ENCODE peak calls at places on chromosomes 2 and 18, in ten cellular contexts. K is aorta, L is brain microvascular endothelial cell, R is lower lobe of right lung, I is PC-9, P is Karpas-422, N is psoas muscle, U is tibial nerve, B is small intestine, C is prostate gland. X is an unnamed sample.

GRCh38 chr2:152440049-152440448 is 105.1 kb downstream of the FMNL2 start:
- DNase-seq in L (no peak), K (no peak), N (no peak), U (no peak), B (no peak), R (no peak), I (no peak), C (no peak), P (no peak), X (no peak)

GRCh38 chr18:3104190-3105054 is 91.5 kb upstream of the LPIN2 start:
- DNase-seq in P (no peak), B (no peak), K (no peak), L (no peak), N (no peak), I (no peak), U (no peak), R (no peak), C (no peak), X (no peak)

GRCh38 chr2:35035883-35036282 is 1319.7 kb upstream of the CRIM1 start:
- DNase-seq in P (no peak), C (no peak), R (no peak), L (no peak), I (no peak), K (no peak), B (no peak), N (no peak), U (no peak), X (no peak)

GRCh38 chr2:8761529-8762164 is 75.8 kb downstream of the KIDINS220 start:
- DNase-seq in K (no peak), U (no peak), B (peak), C (no peak), R (no peak), I (no peak), N (no peak), L (peak), P (peak), X (no peak)

GRCh38 chr2:4338345-4338744 is 635.0 kb downstream of the DCDC2C start:
- DNase-seq in I (no peak), C (no peak), K (no peak), N (no peak), L (no peak), B (no peak), U (no peak), R (no peak), P (no peak), X (no peak)

GRCh38 chr2:117771969-117772630 is 42.4 kb upstream of the DDX18 start:
- DNase-seq in I (no peak), C (no peak), K (no peak), P (peak), N (no peak), L (no peak), R (no peak), U (no peak), B (peak), X (no peak)

GRCh38 chr18:48862116-48862515 is 88.6 kb downstream of the SMAD7 start:
- DNase-seq in P (no peak), I (no peak), N (no peak), U (no peak), L (peak), K (no peak), B (no peak), C (no peak), R (peak), X (no peak)

GRCh38 chr2:69720404-69720803 is 21.5 kb upstream of the ANXA4 start:
- DNase-seq in K (no peak), L (no peak), R (no peak), N (no peak), I (no peak), P (peak), B (no peak), U (no peak), C (no peak), X (no peak)

GRCh38 chr2:26861610-26862224 is 13.8 kb downstream of the DPYSL5 start:
- DNase-seq in R (no peak), K (no peak), P (no peak), B (no peak), U (no peak), I (no peak), N (no peak), C (no peak), L (no peak), X (no peak)

GRCh38 chr2:233422649-233423435 is 68.5 kb downstream of the DGKD start:
- DNase-seq in B (peak), L (no peak), R (no peak), C (no peak), K (no peak), N (no peak), P (no peak), I (no peak), U (no peak), X (no peak)

GRCh38 chr2:156057647-156058046 is 274.9 kb downstream of the NR4A2 start:
- DNase-seq in B (no peak), R (no peak), P (no peak), K (no peak), N (no peak), U (no peak), I (no peak), C (no peak), L (no peak), X (no peak)

GRCh38 chr18:59897321-59897954 is 2.4 kb upstream of the PMAIP1 start:
- DNase-seq in B (no peak), N (no peak), K (no peak), R (no peak), P (no peak), C (no peak), U (no peak), I (no peak), L (no peak), X (no peak)

DNA sequence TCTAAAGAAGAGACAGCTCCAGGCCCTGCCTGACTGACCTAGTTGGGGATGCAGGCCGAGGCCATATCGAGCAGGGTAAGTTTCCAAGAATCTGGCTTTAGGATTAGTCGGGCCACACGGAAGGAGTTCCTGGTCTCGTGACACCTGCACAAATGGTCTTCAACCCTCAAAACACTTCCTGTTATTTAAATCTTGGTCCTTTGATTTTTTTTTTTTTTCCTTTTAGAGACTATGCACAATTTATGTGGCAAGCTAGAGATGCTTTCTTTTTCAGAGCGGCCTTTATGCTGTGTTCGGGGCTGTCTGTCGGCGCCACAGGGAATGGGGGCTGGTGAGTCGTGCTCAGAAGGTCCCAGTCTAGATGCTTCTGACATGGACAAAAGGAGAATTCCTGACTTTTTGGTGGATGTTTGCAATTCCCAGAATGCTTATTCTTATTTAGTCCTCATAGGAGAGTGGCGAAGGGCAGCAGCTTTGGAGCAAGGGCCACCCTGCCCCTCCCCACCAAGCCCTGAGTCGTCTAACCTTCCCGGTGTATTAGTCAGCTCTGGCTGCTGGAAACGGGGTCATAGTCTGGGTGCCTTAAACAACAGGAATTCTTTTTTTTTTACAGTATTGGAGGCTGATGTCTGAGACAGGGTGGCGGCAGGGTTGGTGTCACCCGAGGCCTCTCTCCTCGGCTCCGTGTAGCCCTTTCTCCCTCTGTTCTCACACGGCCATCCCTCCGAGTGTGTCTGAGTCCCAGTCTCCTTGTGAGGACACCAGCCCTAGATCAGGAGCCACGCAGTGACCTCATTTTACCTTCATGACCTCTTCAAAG is 27.4 kb downstream of the HPCAL1 start:
- DNase-seq in P (no peak), U (no peak), B (peak), I (peak), K (no peak), N (no peak), L (peak), R (no peak), C (no peak), X (peak)
- H3K27ac ChIP-seq in P (no peak), U (no peak), B (peak), I (peak), K (no peak), N (no peak), L (peak), R (peak), C (no peak), X (peak)

GRCh38 chr2:225454412-225454811 is 54.9 kb downstream of the NYAP2 start:
- DNase-seq in B (no peak), K (no peak), R (no peak), N (no peak), C (no peak), P (no peak), I (no peak), L (no peak), U (no peak), X (no peak)

GRCh38 chr2:225452677-225453076 is 53.2 kb downstream of the NYAP2 start:
- DNase-seq in I (no peak), N (no peak), C (no peak), U (no peak), R (no peak), B (no peak), K (no peak), P (no peak), L (no peak), X (no peak)

GRCh38 chr2:225458431-225459117 is 59.1 kb downstream of the NYAP2 start:
- DNase-seq in I (no peak), P (no peak), U (no peak), L (no peak), N (no peak), B (no peak), R (no peak), K (no peak), C (no peak), X (no peak)

GRCh38 chr2:225456619-225457260 is 57.2 kb downstream of the NYAP2 start:
- DNase-seq in I (no peak), N (no peak), K (no peak), U (no peak), P (no peak), R (no peak), C (no peak), B (no peak), L (no peak), X (no peak)

GRCh38 chr2:225457462-225457861 is 58.0 kb downstream of the NYAP2 start:
- DNase-seq in U (no peak), P (no peak), B (peak), N (no peak), R (no peak), L (no peak), I (no peak), C (no peak), K (no peak), X (no peak)
- H3K27ac ChIP-seq in U (no peak), P (no peak), B (no peak), N (no peak), R (no peak), L (no peak), I (no peak), C (no peak), K (no peak), X (no peak)

GRCh38 chr2:216315817-216316603 is 56.3 kb downstream of the MARCHF4 start:
- DNase-seq in N (no peak), L (peak), P (no peak), R (no peak), I (peak), K (no peak), U (no peak), B (no peak), C (no peak), X (no peak)
- H3K27ac ChIP-seq in N (no peak), L (peak), P (no peak), R (no peak), I (peak), K (no peak), U (no peak), B (no peak), C (no peak), X (no peak)

GRCh38 chr2:134119117-134119671 is 134.7 kb upstream of the MGAT5 start:
- DNase-seq in B (no peak), I (no peak), R (no peak), C (no peak), P (peak), N (no peak), L (no peak), U (no peak), K (no peak), X (no peak)

GRCh38 chr2:134119672-134120159 is 134.2 kb upstream of the MGAT5 start:
- DNase-seq in R (peak), L (peak), N (peak), I (peak), K (peak), P (peak), U (peak), B (peak), C (peak), X (peak)

GRCh38 chr2:134120160-134120717 is 133.6 kb upstream of the MGAT5 start:
- DNase-seq in I (no peak), R (no peak), C (no peak), N (peak), B (no peak), P (peak), L (no peak), K (peak), U (no peak), X (no peak)

GRCh38 chr2:134117651-134118050 is 136.2 kb upstream of the MGAT5 start:
- DNase-seq in C (no peak), B (no peak), N (no peak), I (no peak), P (no peak), U (no peak), L (no peak), R (no peak), K (no peak), X (no peak)

DNA sequence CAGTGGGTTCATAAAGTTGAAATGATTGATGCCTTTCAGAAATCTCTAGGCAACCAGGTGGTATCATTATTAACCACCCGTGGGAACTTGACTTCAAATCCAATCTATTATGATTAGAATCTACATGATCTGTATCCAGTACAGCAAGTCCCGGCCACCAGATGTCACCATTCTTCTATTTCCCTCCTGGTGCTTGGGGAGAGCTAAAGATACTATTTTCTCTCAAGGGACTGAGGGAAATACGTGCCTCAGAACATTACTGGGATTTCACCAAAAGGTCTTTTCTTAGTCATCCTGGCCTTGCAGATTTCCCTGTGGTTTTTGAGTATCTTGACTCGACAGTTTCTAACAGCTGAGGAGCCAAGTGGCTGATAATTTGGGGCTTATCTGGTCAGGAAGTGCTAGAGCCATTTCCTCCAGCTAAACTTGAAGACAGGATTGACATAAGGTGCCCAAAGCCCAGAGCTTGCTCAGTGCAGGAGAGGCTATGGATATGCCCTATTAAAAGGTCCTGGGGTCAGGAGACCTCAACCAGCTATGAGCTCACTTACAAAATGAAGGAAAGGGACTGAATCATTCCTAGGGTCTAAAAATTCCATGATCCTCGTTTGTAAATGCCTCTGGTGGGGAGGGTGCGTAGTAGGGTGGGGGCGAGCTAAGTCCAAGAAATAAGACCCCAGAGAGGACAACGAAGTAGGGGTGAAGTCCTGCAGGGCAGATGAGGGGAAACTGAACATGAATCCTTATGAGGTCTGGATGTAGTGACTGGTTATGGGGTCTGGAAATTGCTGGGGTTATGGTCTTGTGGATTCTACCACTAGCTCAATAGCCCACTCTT is 135.4 kb upstream of the MGAT5 start:
- DNase-seq in K (peak), U (peak), N (peak), P (peak), I (peak), C (peak), B (peak), L (peak), R (peak), X (peak)
- H3K27ac ChIP-seq in K (peak), U (no peak), N (no peak), P (no peak), I (peak), C (peak), B (peak), L (no peak), R (peak), X (no peak)

GRCh38 chr2:74886251-74886650 is 52.3 kb downstream of the HK2 start:
- DNase-seq in U (no peak), B (no peak), N (no peak), R (no peak), C (no peak), P (no peak), K (no peak), L (no peak), I (no peak), X (no peak)

GRCh38 chr2:74887445-74887951 is 53.6 kb downstream of the HK2 start:
- DNase-seq in N (no peak), R (no peak), C (no peak), K (no peak), I (no peak), B (no peak), L (peak), U (no peak), P (no peak), X (no peak)

GRCh38 chr2:74889159-74889558 is 55.2 kb downstream of the HK2 start:
- DNase-seq in P (no peak), C (no peak), B (no peak), R (no peak), U (no peak), K (no peak), N (no peak), L (no peak), I (no peak), X (no peak)

GRCh38 chr2:74886811-74887210 is 52.9 kb downstream of the HK2 start:
- DNase-seq in K (no peak), L (no peak), B (no peak), R (no peak), C (no peak), I (no peak), N (no peak), U (no peak), P (peak), X (peak)

DNA sequence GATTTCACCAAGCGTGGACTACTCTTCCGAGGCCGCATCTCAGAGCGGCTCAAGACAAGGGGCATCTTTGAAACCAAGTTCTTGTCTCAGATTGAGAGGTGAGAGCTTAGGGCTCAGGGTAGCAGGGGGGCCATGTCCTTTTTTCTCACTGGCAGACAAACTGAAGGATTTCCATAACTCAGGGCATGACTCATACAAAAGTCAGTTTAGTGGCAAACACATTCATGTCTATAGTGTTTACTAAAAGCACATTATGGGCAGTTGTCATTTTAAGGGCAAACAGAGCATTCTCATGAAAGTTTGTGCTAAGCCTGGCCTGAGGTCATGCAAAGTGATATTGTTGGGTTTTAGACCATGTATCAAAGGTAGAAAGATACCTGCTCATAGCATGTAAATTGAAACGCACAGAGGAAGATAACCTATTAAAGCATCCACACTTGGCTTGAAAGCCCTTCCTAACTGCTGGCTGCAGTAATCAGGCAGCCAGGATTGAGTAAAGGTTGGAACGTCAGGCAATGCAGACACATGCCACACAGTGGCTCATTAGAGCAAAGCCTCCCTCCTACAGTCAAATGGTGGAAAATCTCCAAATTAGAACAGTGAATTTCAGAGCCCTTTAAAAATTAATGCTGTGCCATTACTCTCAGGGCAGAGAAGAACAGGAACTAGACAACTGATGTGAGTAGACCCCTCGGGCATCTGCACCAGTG is 54.2 kb downstream of the HK2 start:
- DNase-seq in K (no peak), C (no peak), P (no peak), I (no peak), L (peak), B (no peak), R (no peak), U (no peak), N (no peak), X (no peak)
- H3K27ac ChIP-seq in K (no peak), C (no peak), P (no peak), I (no peak), L (peak), B (no peak), R (no peak), U (no peak), N (no peak), X (no peak)

GRCh38 chr2:74032909-74033261 is 48.2 kb downstream of the TET3 start:
- DNase-seq in R (no peak), I (no peak), C (no peak), P (no peak), B (no peak), N (no peak), U (no peak), L (no peak), K (no peak), X (no peak)
- H3K27ac ChIP-seq in R (no peak), I (no peak), C (no peak), P (peak), B (peak), N (peak), U (no peak), L (no peak), K (no peak), X (peak)

DNA sequence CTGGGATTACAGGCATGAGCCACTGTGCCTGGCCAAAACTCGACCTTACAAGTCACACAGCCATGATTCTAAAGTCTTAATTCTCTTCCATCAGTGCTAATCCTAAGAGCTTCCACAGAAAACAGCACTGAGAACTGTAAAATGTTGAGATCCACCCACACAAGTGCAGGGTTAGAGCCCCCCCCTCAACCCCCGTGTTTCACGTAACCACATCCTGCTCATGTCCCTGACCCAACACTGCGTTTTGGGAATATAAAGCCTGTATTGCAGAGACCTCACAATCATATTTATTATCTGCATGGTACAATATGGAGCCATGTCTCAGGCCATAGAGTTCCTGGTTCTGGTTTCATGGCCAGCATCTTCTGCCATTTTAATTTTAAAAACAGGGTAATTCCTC is 110.8 kb downstream of the GBX2 start:
- DNase-seq in P (no peak), C (no peak), N (no peak), R (no peak), U (no peak), L (no peak), I (no peak), B (no peak), K (no peak), X (no peak)
- H3K27ac ChIP-seq in P (no peak), C (no peak), N (no peak), R (no peak), U (no peak), L (no peak), I (no peak), B (no peak), K (no peak), X (no peak)

DNA sequence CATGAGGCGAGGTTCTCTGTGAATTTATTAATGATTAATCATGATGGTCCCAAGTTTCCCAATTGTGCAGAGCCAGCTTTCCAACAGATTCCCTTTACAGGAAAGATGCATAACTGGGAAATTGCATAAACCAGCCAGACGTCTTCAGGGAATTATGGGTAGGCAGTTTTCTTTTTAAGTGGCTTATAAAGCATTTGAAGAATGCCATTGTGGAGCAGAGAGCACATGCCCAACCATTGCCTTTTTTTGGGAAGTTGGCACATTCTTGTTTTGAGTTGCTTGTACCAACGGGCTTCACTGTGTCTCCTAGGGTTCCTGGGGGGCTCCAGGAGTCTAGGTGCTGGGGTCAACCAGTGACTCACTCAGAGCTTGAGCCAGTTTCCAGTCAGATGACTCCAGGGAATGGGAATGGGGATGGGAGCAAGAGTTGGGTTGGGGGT is 231.7 kb upstream of the FOSL2 start:
- DNase-seq in K (no peak), L (no peak), P (no peak), C (no peak), I (no peak), R (no peak), B (no peak), N (no peak), U (no peak), X (no peak)
- H3K27ac ChIP-seq in K (no peak), L (no peak), P (no peak), C (no peak), I (no peak), R (no peak), B (no peak), N (peak), U (no peak), X (no peak)